ENCODE peak calls at places on chromosomes 7 and 10, in ten cellular contexts. One of them, this sample, is unnamed.

GRCh38 chr7:17485368-17485767 is 186.9 kb downstream of the AHR start:
- DNase-seq in neural progenitor cell: no peak
- DNase-seq in endothelial cell of umbilical vein: no peak
- DNase-seq in IMR-90: no peak
- DNase-seq in psoas muscle: no peak
- DNase-seq in AG04450: no peak
- DNase-seq in epithelial cell of esophagus: no peak
- DNase-seq in prostate gland: no peak
- DNase-seq in mesendoderm: no peak
- DNase-seq in H1: no peak
- DNase-seq in this sample: no peak

GRCh38 chr10:77636286-77636966 is 1.2 kb downstream of the KCNMA1 start:
- DNase-seq in prostate gland: no peak
- DNase-seq in AG04450: no peak
- DNase-seq in mesendoderm: peak; percentile 32
- DNase-seq in endothelial cell of umbilical vein: no peak
- DNase-seq in IMR-90: no peak
- DNase-seq in neural progenitor cell: peak; percentile 61
- DNase-seq in psoas muscle: no peak
- DNase-seq in epithelial cell of esophagus: no peak
- DNase-seq in H1: peak; percentile 67
- DNase-seq in this sample: no peak

GRCh38 chr7:151271699-151272355 is 23.3 kb upstream of the SMARCD3 start:
- DNase-seq in mesendoderm: peak; percentile 17
- DNase-seq in IMR-90: peak; percentile 40
- DNase-seq in H1: no peak
- DNase-seq in AG04450: no peak
- DNase-seq in psoas muscle: peak; percentile 58
- DNase-seq in neural progenitor cell: no peak
- DNase-seq in epithelial cell of esophagus: peak; percentile 15
- DNase-seq in prostate gland: peak; percentile 89
- DNase-seq in endothelial cell of umbilical vein: no peak
- DNase-seq in this sample: no peak

GRCh38 chr7:136865777-136866176 is 2.7 kb upstream of the CHRM2 start:
- DNase-seq in endothelial cell of umbilical vein: no peak
- DNase-seq in mesendoderm: no peak
- DNase-seq in epithelial cell of esophagus: no peak
- DNase-seq in AG04450: no peak
- DNase-seq in psoas muscle: no peak
- DNase-seq in prostate gland: no peak
- DNase-seq in IMR-90: no peak
- DNase-seq in neural progenitor cell: no peak
- DNase-seq in H1: no peak
- DNase-seq in this sample: no peak

GRCh38 chr10:133123746-133124356 is 36.1 kb downstream of the ADGRA1 start:
- DNase-seq in H1: no peak
- DNase-seq in mesendoderm: no peak
- DNase-seq in AG04450: no peak
- DNase-seq in IMR-90: no peak
- DNase-seq in prostate gland: no peak
- DNase-seq in psoas muscle: peak; percentile 7
- DNase-seq in neural progenitor cell: no peak
- DNase-seq in endothelial cell of umbilical vein: no peak
- DNase-seq in epithelial cell of esophagus: no peak
- DNase-seq in this sample: no peak

GRCh38 chr10:20990604-20991003 is 93.5 kb upstream of the NEBL start:
- DNase-seq in mesendoderm: peak; percentile 19
- DNase-seq in psoas muscle: no peak
- DNase-seq in AG04450: no peak
- DNase-seq in H1: no peak
- DNase-seq in epithelial cell of esophagus: peak; percentile 80
- DNase-seq in endothelial cell of umbilical vein: no peak
- DNase-seq in prostate gland: no peak
- DNase-seq in neural progenitor cell: peak; percentile 62
- DNase-seq in IMR-90: no peak
- DNase-seq in this sample: no peak

GRCh38 chr7:155991470-155991869 is 179.2 kb upstream of the SHH start:
- DNase-seq in prostate gland: no peak
- DNase-seq in psoas muscle: no peak
- DNase-seq in AG04450: no peak
- DNase-seq in neural progenitor cell: no peak
- DNase-seq in IMR-90: no peak
- DNase-seq in epithelial cell of esophagus: no peak
- DNase-seq in mesendoderm: no peak
- DNase-seq in endothelial cell of umbilical vein: no peak
- DNase-seq in H1: no peak
- DNase-seq in this sample: no peak

GRCh38 chr7:41333506-41333905 is 369.4 kb downstream of the INHBA start:
- DNase-seq in epithelial cell of esophagus: no peak
- DNase-seq in AG04450: peak; percentile 47
- DNase-seq in IMR-90: peak; percentile 87
- DNase-seq in H1: no peak
- DNase-seq in prostate gland: no peak
- DNase-seq in neural progenitor cell: no peak
- DNase-seq in psoas muscle: no peak
- DNase-seq in endothelial cell of umbilical vein: no peak
- DNase-seq in mesendoderm: no peak
- DNase-seq in this sample: no peak

GRCh38 chr7:108246227-108246837 is 116.2 kb upstream of the LAMB4 start:
- DNase-seq in endothelial cell of umbilical vein: peak; percentile 91
- DNase-seq in mesendoderm: peak; percentile 72
- DNase-seq in AG04450: peak; percentile 70
- DNase-seq in H1: no peak
- DNase-seq in psoas muscle: peak; percentile 14
- DNase-seq in neural progenitor cell: peak; percentile 84
- DNase-seq in IMR-90: peak; percentile 96
- DNase-seq in epithelial cell of esophagus: peak; percentile 91
- DNase-seq in prostate gland: no peak
- DNase-seq in this sample: peak; percentile 4

GRCh38 chr10:71975087-71975890 is 11.1 kb downstream of the CHST3 start:
- DNase-seq in psoas muscle: peak; percentile 89
- DNase-seq in epithelial cell of esophagus: no peak
- DNase-seq in AG04450: no peak
- DNase-seq in IMR-90: no peak
- DNase-seq in H1: no peak
- DNase-seq in mesendoderm: no peak
- DNase-seq in neural progenitor cell: no peak
- DNase-seq in prostate gland: peak; percentile 55
- DNase-seq in endothelial cell of umbilical vein: no peak
- DNase-seq in this sample: no peak

GRCh38 chr7:104679085-104679484 is 334.9 kb upstream of the KMT2E start:
- DNase-seq in endothelial cell of umbilical vein: no peak
- DNase-seq in mesendoderm: no peak
- DNase-seq in epithelial cell of esophagus: no peak
- DNase-seq in H1: no peak
- DNase-seq in prostate gland: no peak
- DNase-seq in neural progenitor cell: no peak
- DNase-seq in psoas muscle: no peak
- DNase-seq in AG04450: no peak
- DNase-seq in IMR-90: no peak
- DNase-seq in this sample: no peak

GRCh38 chr10:46290101-46290884 is 3.5 kb downstream of the ANTXRL start:
- DNase-seq in H1: no peak
- DNase-seq in IMR-90: no peak
- DNase-seq in psoas muscle: no peak
- DNase-seq in neural progenitor cell: no peak
- DNase-seq in prostate gland: no peak
- DNase-seq in mesendoderm: no peak
- DNase-seq in epithelial cell of esophagus: no peak
- DNase-seq in endothelial cell of umbilical vein: no peak
- DNase-seq in AG04450: no peak
- DNase-seq in this sample: no peak

GRCh38 chr7:41832936-41833335 is 130.0 kb upstream of the INHBA start:
- DNase-seq in prostate gland: no peak
- DNase-seq in AG04450: no peak
- DNase-seq in endothelial cell of umbilical vein: no peak
- DNase-seq in IMR-90: no peak
- DNase-seq in mesendoderm: peak; percentile 93
- DNase-seq in H1: no peak
- DNase-seq in psoas muscle: no peak
- DNase-seq in epithelial cell of esophagus: no peak
- DNase-seq in neural progenitor cell: no peak
- DNase-seq in this sample: no peak

DNA sequence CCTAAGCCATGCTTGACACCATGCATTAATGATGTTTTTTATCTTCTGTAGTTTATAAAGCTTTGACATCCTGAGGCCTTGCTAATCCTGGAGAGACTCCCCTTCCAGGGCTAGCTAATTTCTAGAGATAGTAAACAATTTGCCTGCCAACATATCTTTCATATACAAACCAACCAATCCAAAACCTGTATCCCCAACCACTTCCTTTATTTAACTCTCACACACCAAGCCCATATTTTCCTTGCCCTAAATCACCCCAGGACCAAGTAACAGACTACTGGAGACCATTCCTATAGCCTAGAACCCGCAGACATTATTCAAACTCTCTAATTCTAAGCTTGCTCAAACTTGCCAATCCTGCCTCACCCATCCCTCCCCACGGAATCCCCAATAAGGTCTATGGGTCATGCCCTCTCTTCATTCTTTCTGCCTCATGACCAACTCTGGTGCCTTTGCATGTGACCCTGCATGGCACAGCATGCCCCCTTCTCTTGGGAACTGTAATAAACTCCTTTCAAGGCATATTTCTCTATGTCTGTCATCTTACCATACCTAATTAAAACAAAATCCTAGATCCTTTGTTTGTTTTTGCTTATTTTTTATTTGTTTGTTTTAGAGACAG is 116.6 kb upstream of the CACUL1 start:
- DNase-seq in prostate gland: no peak
- DNase-seq in H1: no peak
- DNase-seq in epithelial cell of esophagus: peak; percentile 60
- DNase-seq in mesendoderm: no peak
- DNase-seq in AG04450: no peak
- DNase-seq in neural progenitor cell: no peak
- DNase-seq in IMR-90: no peak
- DNase-seq in psoas muscle: no peak
- DNase-seq in endothelial cell of umbilical vein: no peak
- DNase-seq in this sample: no peak
- H3K4me3 ChIP-seq in prostate gland: no peak overlapping the region
- H3K4me3 ChIP-seq in H1: no peak overlapping the region
- H3K4me3 ChIP-seq in epithelial cell of esophagus: no peak overlapping the region
- H3K4me3 ChIP-seq in mesendoderm: no peak overlapping the region
- H3K4me3 ChIP-seq in AG04450: no peak overlapping the region
- H3K4me3 ChIP-seq in neural progenitor cell: no peak overlapping the region
- H3K4me3 ChIP-seq in IMR-90: no peak overlapping the region
- H3K4me3 ChIP-seq in psoas muscle: no peak overlapping the region
- H3K4me3 ChIP-seq in endothelial cell of umbilical vein: no peak overlapping the region
- H3K4me3 ChIP-seq in this sample: no peak overlapping the region

GRCh38 chr10:14507156-14507555 is 176.4 kb upstream of the FRMD4A start:
- DNase-seq in mesendoderm: peak; percentile 14
- DNase-seq in H1: no peak
- DNase-seq in AG04450: no peak
- DNase-seq in endothelial cell of umbilical vein: peak; percentile 85
- DNase-seq in IMR-90: no peak
- DNase-seq in psoas muscle: no peak
- DNase-seq in prostate gland: no peak
- DNase-seq in neural progenitor cell: no peak
- DNase-seq in epithelial cell of esophagus: no peak
- DNase-seq in this sample: peak; percentile 37

GRCh38 chr10:14510346-14510745 is 179.6 kb upstream of the FRMD4A start:
- DNase-seq in mesendoderm: no peak
- DNase-seq in AG04450: no peak
- DNase-seq in prostate gland: no peak
- DNase-seq in epithelial cell of esophagus: no peak
- DNase-seq in H1: no peak
- DNase-seq in IMR-90: no peak
- DNase-seq in neural progenitor cell: no peak
- DNase-seq in endothelial cell of umbilical vein: no peak
- DNase-seq in psoas muscle: no peak
- DNase-seq in this sample: no peak

GRCh38 chr10:14507721-14508120 is 177.0 kb upstream of the FRMD4A start:
- DNase-seq in AG04450: no peak
- DNase-seq in neural progenitor cell: no peak
- DNase-seq in mesendoderm: no peak
- DNase-seq in H1: no peak
- DNase-seq in endothelial cell of umbilical vein: peak; percentile 65
- DNase-seq in epithelial cell of esophagus: no peak
- DNase-seq in psoas muscle: no peak
- DNase-seq in prostate gland: no peak
- DNase-seq in IMR-90: no peak
- DNase-seq in this sample: no peak

GRCh38 chr10:14513061-14513460 is 182.3 kb upstream of the FRMD4A start:
- DNase-seq in mesendoderm: no peak
- DNase-seq in endothelial cell of umbilical vein: no peak
- DNase-seq in H1: no peak
- DNase-seq in psoas muscle: no peak
- DNase-seq in epithelial cell of esophagus: no peak
- DNase-seq in IMR-90: no peak
- DNase-seq in AG04450: no peak
- DNase-seq in neural progenitor cell: no peak
- DNase-seq in prostate gland: no peak
- DNase-seq in this sample: no peak

GRCh38 chr10:14508725-14509124 is 178.0 kb upstream of the FRMD4A start:
- DNase-seq in endothelial cell of umbilical vein: peak; percentile 63
- DNase-seq in epithelial cell of esophagus: no peak
- DNase-seq in H1: no peak
- DNase-seq in mesendoderm: no peak
- DNase-seq in neural progenitor cell: no peak
- DNase-seq in prostate gland: no peak
- DNase-seq in psoas muscle: peak; percentile 68
- DNase-seq in IMR-90: no peak
- DNase-seq in AG04450: no peak
- DNase-seq in this sample: no peak
- H3K4me3 ChIP-seq in endothelial cell of umbilical vein: no peak overlapping the region
- H3K4me3 ChIP-seq in epithelial cell of esophagus: no peak overlapping the region
- H3K4me3 ChIP-seq in H1: no peak overlapping the region
- H3K4me3 ChIP-seq in mesendoderm: no peak overlapping the region
- H3K4me3 ChIP-seq in neural progenitor cell: no peak overlapping the region
- H3K4me3 ChIP-seq in prostate gland: no peak overlapping the region
- H3K4me3 ChIP-seq in psoas muscle: no peak overlapping the region
- H3K4me3 ChIP-seq in IMR-90: no peak overlapping the region
- H3K4me3 ChIP-seq in AG04450: no peak overlapping the region
- H3K4me3 ChIP-seq in this sample: no peak overlapping the region

DNA sequence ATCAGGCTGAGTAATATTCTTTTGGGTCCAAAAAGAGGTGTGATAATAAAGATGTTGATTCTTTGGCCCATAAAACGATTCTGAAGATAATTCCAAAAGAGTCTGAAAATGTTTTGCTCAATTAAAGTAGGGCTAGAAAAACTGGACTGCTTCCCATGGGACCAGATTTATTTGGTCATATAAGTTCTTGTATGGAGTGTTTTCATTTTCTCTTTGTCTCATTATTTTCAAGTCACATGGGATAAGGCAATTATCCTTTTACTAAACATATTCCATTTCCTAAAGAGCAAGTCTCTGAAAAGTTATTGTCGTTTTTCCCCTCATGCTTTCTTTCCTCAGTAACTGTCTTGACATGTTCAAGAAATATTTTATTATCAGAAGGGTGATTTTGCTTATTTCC is 41.5 kb downstream of the CDK6 start:
- DNase-seq in neural progenitor cell: no peak
- DNase-seq in psoas muscle: no peak
- DNase-seq in prostate gland: no peak
- DNase-seq in mesendoderm: no peak
- DNase-seq in IMR-90: no peak
- DNase-seq in endothelial cell of umbilical vein: no peak
- DNase-seq in AG04450: no peak
- DNase-seq in H1: no peak
- DNase-seq in epithelial cell of esophagus: no peak
- DNase-seq in this sample: no peak
- H3K4me3 ChIP-seq in neural progenitor cell: no peak overlapping the region
- H3K4me3 ChIP-seq in psoas muscle: no peak overlapping the region
- H3K4me3 ChIP-seq in prostate gland: no peak overlapping the region
- H3K4me3 ChIP-seq in mesendoderm: no peak overlapping the region
- H3K4me3 ChIP-seq in IMR-90: no peak overlapping the region
- H3K4me3 ChIP-seq in endothelial cell of umbilical vein: no peak overlapping the region
- H3K4me3 ChIP-seq in AG04450: no peak overlapping the region
- H3K4me3 ChIP-seq in H1: no peak overlapping the region
- H3K4me3 ChIP-seq in epithelial cell of esophagus: no peak overlapping the region
- H3K4me3 ChIP-seq in this sample: no peak overlapping the region

GRCh38 chr10:117752103-117752502 is 209.6 kb downstream of the EMX2 start:
- DNase-seq in endothelial cell of umbilical vein: no peak
- DNase-seq in neural progenitor cell: no peak
- DNase-seq in psoas muscle: no peak
- DNase-seq in prostate gland: no peak
- DNase-seq in mesendoderm: no peak
- DNase-seq in epithelial cell of esophagus: no peak
- DNase-seq in H1: peak; percentile 29
- DNase-seq in IMR-90: no peak
- DNase-seq in AG04450: no peak
- DNase-seq in this sample: no peak
- H3K4me3 ChIP-seq in endothelial cell of umbilical vein: no peak overlapping the region
- H3K4me3 ChIP-seq in neural progenitor cell: no peak overlapping the region
- H3K4me3 ChIP-seq in psoas muscle: no peak overlapping the region
- H3K4me3 ChIP-seq in prostate gland: no peak overlapping the region
- H3K4me3 ChIP-seq in mesendoderm: no peak overlapping the region
- H3K4me3 ChIP-seq in epithelial cell of esophagus: no peak overlapping the region
- H3K4me3 ChIP-seq in H1: no peak overlapping the region
- H3K4me3 ChIP-seq in IMR-90: no peak overlapping the region
- H3K4me3 ChIP-seq in AG04450: no peak overlapping the region
- H3K4me3 ChIP-seq in this sample: no peak overlapping the region

This sample was measured in GM12864.